ENCODE peak calls at places on chromosomes 4 and X, in ten cellular contexts. S is germinal center; M is ACHN; J is astrocyte of the cerebellum; X is NCI-H1105; F is heart right ventricle; C is kidney epithelial cell; B is stomach; U is activated CD4-positive, alpha-beta T cell treated with anti-CD3 and anti-CD28 coated beads, Interleukin-2, amount 10 ng/mL, durations not matched to agents 7 days and 5 days; K is H54. G is an unnamed sample.

GRCh38 chr4:159520074-159520473 is 417.2 kb downstream of the RAPGEF2 start:
- DNase-seq in S (no peak), M (no peak), J (no peak), X (no peak), F (no peak), C (no peak), B (no peak), U (no peak), K (no peak), G (no peak)

GRCh38 chr4:1721666-1722550 is 587 bp downstream of the TACC3 start:
- DNase-seq in S (no peak), M (no peak), J (no peak), X (no peak), F (peak), C (no peak), B (no peak), U (no peak), K (no peak), G (no peak)

GRCh38 chr4:76016383-76016782 is 6.9 kb downstream of the CXCL10 start:
- DNase-seq in S (no peak), M (no peak), J (no peak), X (no peak), F (no peak), C (no peak), B (no peak), U (peak), K (no peak), G (no peak)

GRCh38 chrX:138191998-138192397 is 519.5 kb downstream of the FGF13 start:
- DNase-seq in S (no peak), M (peak), J (peak), X (peak), F (no peak), C (no peak), B (no peak), U (no peak), K (no peak), G (peak)

GRCh38 chr4:140004580-140005314 is 149.2 kb downstream of the MAML3 start:
- DNase-seq in S (no peak), M (no peak), J (no peak), X (peak), F (peak), C (no peak), B (peak), U (no peak), K (no peak), G (peak)

GRCh38 chrX:24619647-24620046 is 27.5 kb downstream of the PCYT1B start:
- DNase-seq in S (no peak), M (no peak), J (peak), X (peak), F (no peak), C (peak), B (no peak), U (no peak), K (no peak), G (no peak)

GRCh38 chr4:78242071-78242470 is 184.9 kb downstream of the FRAS1 start:
- DNase-seq in S (no peak), M (no peak), J (no peak), X (no peak), F (no peak), C (no peak), B (no peak), U (no peak), K (no peak), G (no peak)

GRCh38 chrX:37818031-37818430 is 29.3 kb downstream of the DYNLT3 start:
- DNase-seq in S (peak), M (no peak), J (no peak), X (no peak), F (no peak), C (no peak), B (no peak), U (no peak), K (no peak), G (no peak)

GRCh38 chr4:100118213-100118612 is 72.1 kb downstream of the DDIT4L start:
- DNase-seq in S (no peak), M (no peak), J (no peak), X (no peak), F (no peak), C (no peak), B (no peak), U (no peak), K (no peak), G (no peak)

GRCh38 chrX:139112432-139112831 is 400.9 kb upstream of the FGF13 start:
- DNase-seq in S (no peak), M (no peak), J (peak), X (no peak), F (no peak), C (no peak), B (no peak), U (no peak), K (no peak), G (no peak)

GRCh38 chrX:150058728-150059127 is 120.4 kb upstream of the EOLA2 start:
- DNase-seq in S (no peak), M (no peak), J (no peak), X (no peak), F (no peak), C (no peak), B (no peak), U (no peak), K (no peak), G (no peak)

GRCh38 chr4:10079256-10079655 is 37.3 kb downstream of the WDR1 start:
- DNase-seq in S (no peak), M (no peak), J (no peak), X (no peak), F (no peak), C (no peak), B (peak), U (no peak), K (no peak), G (no peak)

GRCh38 chrX:133939655-133940054 is 45.7 kb downstream of the GPC3 start:
- DNase-seq in S (no peak), M (no peak), J (no peak), X (no peak), F (no peak), C (no peak), B (no peak), U (no peak), K (no peak), G (no peak)

GRCh38 chrX:28189011-28189410 is 207.8 kb upstream of the DCAF8L1 start:
- DNase-seq in S (no peak), M (peak), J (peak), X (no peak), F (no peak), C (peak), B (no peak), U (no peak), K (no peak), G (no peak)

GRCh38 chr4:61200195-61200990 is at the start of gene ADGRL3:
- DNase-seq in S (no peak), M (no peak), J (no peak), X (peak), F (peak), C (no peak), B (no peak), U (no peak), K (no peak), G (peak)

GRCh38 chr4:71338846-71339593 is at the start of gene SLC4A4:
- DNase-seq in S (no peak), M (peak), J (no peak), X (no peak), F (no peak), C (peak), B (no peak), U (peak), K (no peak), G (no peak)

GRCh38 chr4:41012308-41012707 is 202.0 kb downstream of the APBB2 start:
- DNase-seq in S (no peak), M (no peak), J (no peak), X (no peak), F (no peak), C (no peak), B (no peak), U (no peak), K (no peak), G (no peak)